ENCODE peak calls at places on chromosome 9, in ten cellular contexts. One of them, this sample, is unnamed.

GRCh38 chr9:14827805-14828204 is 82.4 kb downstream of the FREM1 start:
- DNase-seq in glutamatergic neuron: no peak
- DNase-seq in cardiac muscle cell: no peak
- DNase-seq in GM06990: no peak
- DNase-seq in tibial artery: no peak
- DNase-seq in choroid plexus epithelial cell: no peak
- DNase-seq in PC-9: no peak
- DNase-seq in nephron progenitor cell: no peak
- DNase-seq in left lung: peak; percentile 67
- DNase-seq in A549: no peak
- DNase-seq in this sample: no peak

GRCh38 chr9:72165821-72166547 is 16.7 kb downstream of the GDA start:
- DNase-seq in glutamatergic neuron: no peak
- DNase-seq in cardiac muscle cell: no peak
- DNase-seq in GM06990: no peak
- DNase-seq in tibial artery: no peak
- DNase-seq in choroid plexus epithelial cell: no peak
- DNase-seq in PC-9: no peak
- DNase-seq in nephron progenitor cell: no peak
- DNase-seq in left lung: no peak
- DNase-seq in A549: no peak
- DNase-seq in this sample: no peak

GRCh38 chr9:89603629-89604462 is 966 bp upstream of the GADD45G start:
- DNase-seq in glutamatergic neuron: peak; percentile 92
- DNase-seq in cardiac muscle cell: peak; percentile 94
- DNase-seq in GM06990: peak; percentile 39
- DNase-seq in tibial artery: peak; percentile 50
- DNase-seq in choroid plexus epithelial cell: peak; percentile 51
- DNase-seq in PC-9: peak; percentile 35
- DNase-seq in nephron progenitor cell: peak; percentile 83
- DNase-seq in left lung: peak; percentile 79
- DNase-seq in A549: peak; percentile 45
- DNase-seq in this sample: no peak

GRCh38 chr9:36731576-36731975 is 158.9 kb downstream of the MELK start:
- DNase-seq in glutamatergic neuron: no peak
- DNase-seq in cardiac muscle cell: no peak
- DNase-seq in GM06990: no peak
- DNase-seq in tibial artery: no peak
- DNase-seq in choroid plexus epithelial cell: no peak
- DNase-seq in PC-9: no peak
- DNase-seq in nephron progenitor cell: no peak
- DNase-seq in left lung: no peak
- DNase-seq in A549: no peak
- DNase-seq in this sample: no peak

GRCh38 chr9:127530206-127530941 is 79.1 kb downstream of the LRSAM1 start:
- DNase-seq in glutamatergic neuron: no peak
- DNase-seq in cardiac muscle cell: no peak
- DNase-seq in GM06990: no peak
- DNase-seq in tibial artery: no peak
- DNase-seq in choroid plexus epithelial cell: no peak
- DNase-seq in PC-9: no peak
- DNase-seq in nephron progenitor cell: no peak
- DNase-seq in left lung: no peak
- DNase-seq in A549: no peak
- DNase-seq in this sample: no peak

GRCh38 chr9:98316445-98317133 is 61.1 kb upstream of the TBC1D2 start:
- DNase-seq in glutamatergic neuron: no peak
- DNase-seq in cardiac muscle cell: no peak
- DNase-seq in GM06990: no peak
- DNase-seq in tibial artery: no peak
- DNase-seq in choroid plexus epithelial cell: no peak
- DNase-seq in PC-9: no peak
- DNase-seq in nephron progenitor cell: no peak
- DNase-seq in left lung: no peak
- DNase-seq in A549: no peak
- DNase-seq in this sample: no peak

GRCh38 chr9:127965953-127966352 is 14.8 kb downstream of the EEIG1 start:
- DNase-seq in glutamatergic neuron: no peak
- DNase-seq in cardiac muscle cell: no peak
- DNase-seq in GM06990: no peak
- DNase-seq in tibial artery: no peak
- DNase-seq in choroid plexus epithelial cell: no peak
- DNase-seq in PC-9: no peak
- DNase-seq in nephron progenitor cell: no peak
- DNase-seq in left lung: no peak
- DNase-seq in A549: no peak
- DNase-seq in this sample: no peak

GRCh38 chr9:133615101-133615896 is 6.1 kb upstream of the FAM163B start:
- DNase-seq in glutamatergic neuron: peak; percentile 60
- DNase-seq in cardiac muscle cell: no peak
- DNase-seq in GM06990: no peak
- DNase-seq in tibial artery: no peak
- DNase-seq in choroid plexus epithelial cell: no peak
- DNase-seq in PC-9: no peak
- DNase-seq in nephron progenitor cell: no peak
- DNase-seq in left lung: no peak
- DNase-seq in A549: no peak
- DNase-seq in this sample: no peak

GRCh38 chr9:131666029-131666428 is 73.8 kb downstream of the RAPGEF1 start:
- DNase-seq in glutamatergic neuron: no peak
- DNase-seq in cardiac muscle cell: no peak
- DNase-seq in GM06990: no peak
- DNase-seq in tibial artery: no peak
- DNase-seq in choroid plexus epithelial cell: no peak
- DNase-seq in PC-9: no peak
- DNase-seq in nephron progenitor cell: no peak
- DNase-seq in left lung: no peak
- DNase-seq in A549: no peak
- DNase-seq in this sample: no peak

GRCh38 chr9:81661339-81661738 is 28.0 kb downstream of the TLE1 start:
- DNase-seq in glutamatergic neuron: no peak
- DNase-seq in cardiac muscle cell: no peak
- DNase-seq in GM06990: no peak
- DNase-seq in tibial artery: no peak
- DNase-seq in choroid plexus epithelial cell: no peak
- DNase-seq in PC-9: no peak
- DNase-seq in nephron progenitor cell: no peak
- DNase-seq in left lung: no peak
- DNase-seq in A549: no peak
- DNase-seq in this sample: no peak

GRCh38 chr9:34675048-34675714 is 12.7 kb upstream of the CCL27 start:
- DNase-seq in glutamatergic neuron: peak; percentile 82
- DNase-seq in cardiac muscle cell: peak; percentile 92
- DNase-seq in GM06990: no peak
- DNase-seq in tibial artery: peak; percentile 54
- DNase-seq in choroid plexus epithelial cell: peak; percentile 83
- DNase-seq in PC-9: peak; percentile 16
- DNase-seq in nephron progenitor cell: peak; percentile 84
- DNase-seq in left lung: peak; percentile 62
- DNase-seq in A549: peak; percentile 84
- DNase-seq in this sample: peak; percentile 65

GRCh38 chr9:95381243-95381642 is 63.7 kb upstream of the FANCC start:
- DNase-seq in glutamatergic neuron: no peak
- DNase-seq in cardiac muscle cell: no peak
- DNase-seq in GM06990: no peak
- DNase-seq in tibial artery: no peak
- DNase-seq in choroid plexus epithelial cell: peak; percentile 66
- DNase-seq in PC-9: peak; percentile 53
- DNase-seq in nephron progenitor cell: no peak
- DNase-seq in left lung: no peak
- DNase-seq in A549: no peak
- DNase-seq in this sample: no peak

DNA sequence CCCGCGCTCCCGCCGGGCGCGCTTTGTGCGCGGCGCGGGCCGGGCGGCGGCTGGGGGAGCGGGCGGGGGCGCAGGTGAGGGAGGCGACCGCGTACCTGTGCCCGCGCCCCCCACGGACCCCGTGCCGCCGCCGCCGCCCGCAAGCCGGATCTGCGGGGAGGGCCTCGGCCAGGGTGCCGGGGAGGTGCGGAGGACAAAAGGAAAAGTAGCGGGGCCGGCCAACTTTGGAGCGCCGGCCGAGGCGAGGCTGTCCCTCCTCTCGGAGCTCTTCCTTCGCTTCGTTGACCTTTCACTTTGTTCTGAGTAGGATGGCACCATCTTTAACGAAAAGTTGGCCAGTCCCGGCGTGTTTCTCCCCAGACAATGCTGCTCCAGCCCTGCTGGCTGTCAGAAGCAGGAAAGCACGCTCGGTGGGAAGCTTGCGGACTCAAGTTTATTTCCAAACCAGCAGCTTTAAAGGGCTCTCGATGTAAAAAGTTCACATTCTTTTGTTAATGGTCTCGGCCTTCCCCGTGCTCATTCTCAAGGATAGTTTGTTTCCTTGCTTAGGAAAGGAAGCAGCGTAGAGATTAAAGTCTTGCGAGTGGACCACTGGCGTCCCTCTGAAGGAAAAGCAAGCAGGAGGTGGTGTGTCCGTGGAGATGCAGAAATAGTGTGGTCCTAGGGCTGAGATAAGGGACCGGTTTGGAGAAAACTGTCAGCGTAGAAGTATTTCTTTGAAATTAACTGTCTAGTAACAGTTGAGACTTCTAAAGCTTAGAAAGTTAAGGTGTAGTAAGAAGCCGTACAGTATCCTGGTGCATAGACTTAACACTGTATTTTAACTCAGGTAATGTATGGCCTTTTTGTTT is 660 bp downstream of the EHMT1 start:
- DNase-seq in glutamatergic neuron: no peak
- DNase-seq in cardiac muscle cell: peak; percentile 52
- DNase-seq in GM06990: peak; percentile 58
- DNase-seq in tibial artery: no peak
- DNase-seq in choroid plexus epithelial cell: peak; percentile 64
- DNase-seq in PC-9: peak; percentile 40
- DNase-seq in nephron progenitor cell: peak; percentile 44
- DNase-seq in left lung: peak; percentile 42
- DNase-seq in A549: peak; percentile 46
- DNase-seq in this sample: no peak
- TF ChIP-seq CTCF in glutamatergic neuron: no peak
- TF ChIP-seq CTCF in cardiac muscle cell: no peak
- TF ChIP-seq CTCF in GM06990: no peak
- TF ChIP-seq CTCF in tibial artery: no peak
- TF ChIP-seq CTCF in choroid plexus epithelial cell: peak; percentile 1
- TF ChIP-seq CTCF in PC-9: no peak
- TF ChIP-seq CTCF in nephron progenitor cell: no peak
- TF ChIP-seq CTCF in left lung: no peak
- TF ChIP-seq CTCF in A549: no peak
- TF ChIP-seq CTCF in this sample: no peak

GRCh38 chr9:121122450-121123032 is 47.8 kb downstream of the CNTRL start:
- DNase-seq in glutamatergic neuron: no peak
- DNase-seq in cardiac muscle cell: no peak
- DNase-seq in GM06990: peak; percentile 22
- DNase-seq in tibial artery: no peak
- DNase-seq in choroid plexus epithelial cell: peak; percentile 6
- DNase-seq in PC-9: no peak
- DNase-seq in nephron progenitor cell: no peak
- DNase-seq in left lung: no peak
- DNase-seq in A549: no peak
- DNase-seq in this sample: no peak

GRCh38 chr9:121120386-121120785 is 45.6 kb downstream of the CNTRL start:
- DNase-seq in glutamatergic neuron: no peak
- DNase-seq in cardiac muscle cell: no peak
- DNase-seq in GM06990: no peak
- DNase-seq in tibial artery: no peak
- DNase-seq in choroid plexus epithelial cell: no peak
- DNase-seq in PC-9: no peak
- DNase-seq in nephron progenitor cell: no peak
- DNase-seq in left lung: no peak
- DNase-seq in A549: no peak
- DNase-seq in this sample: no peak

GRCh38 chr9:121123816-121124536 is 49.2 kb downstream of the CNTRL start:
- DNase-seq in glutamatergic neuron: no peak
- DNase-seq in cardiac muscle cell: no peak
- DNase-seq in GM06990: no peak
- DNase-seq in tibial artery: no peak
- DNase-seq in choroid plexus epithelial cell: no peak
- DNase-seq in PC-9: no peak
- DNase-seq in nephron progenitor cell: no peak
- DNase-seq in left lung: no peak
- DNase-seq in A549: no peak
- DNase-seq in this sample: no peak

GRCh38 chr9:121118266-121118665 is 43.5 kb downstream of the CNTRL start:
- DNase-seq in glutamatergic neuron: no peak
- DNase-seq in cardiac muscle cell: no peak
- DNase-seq in GM06990: no peak
- DNase-seq in tibial artery: no peak
- DNase-seq in choroid plexus epithelial cell: no peak
- DNase-seq in PC-9: no peak
- DNase-seq in nephron progenitor cell: no peak
- DNase-seq in left lung: no peak
- DNase-seq in A549: no peak
- DNase-seq in this sample: no peak

DNA sequence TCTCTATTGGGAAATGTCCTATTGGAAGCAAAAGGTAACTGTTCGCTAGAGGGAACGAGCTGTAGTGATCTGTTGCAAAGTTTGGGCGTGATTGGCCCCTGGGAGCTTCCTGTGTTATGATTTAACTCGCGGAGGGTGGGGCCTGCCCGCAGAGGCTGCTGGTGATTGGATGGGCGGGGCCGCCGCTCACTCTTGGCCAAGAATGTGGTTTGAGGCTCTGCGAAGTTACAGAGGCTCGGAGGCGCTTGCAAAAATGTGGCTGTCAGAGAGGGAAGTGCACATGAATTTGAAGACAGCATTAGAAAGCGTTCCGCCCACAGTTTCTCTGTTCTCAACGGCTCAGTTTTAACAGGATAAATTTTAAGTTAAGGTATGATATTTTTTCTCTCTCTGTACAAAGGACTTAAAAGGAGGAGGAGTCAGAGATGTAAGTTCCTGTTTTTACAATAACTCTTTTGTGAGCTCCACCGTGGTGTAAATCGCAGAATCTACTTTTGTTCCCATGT is 46.9 kb downstream of the CNTRL start:
- DNase-seq in glutamatergic neuron: peak; percentile 90
- DNase-seq in cardiac muscle cell: peak; percentile 97
- DNase-seq in GM06990: peak; percentile 90
- DNase-seq in tibial artery: peak; percentile 99
- DNase-seq in choroid plexus epithelial cell: peak; percentile 97
- DNase-seq in PC-9: peak; percentile 96
- DNase-seq in nephron progenitor cell: peak; percentile 92
- DNase-seq in left lung: peak; percentile 98
- DNase-seq in A549: peak; percentile 77
- DNase-seq in this sample: peak; percentile 95
- TF ChIP-seq CTCF in glutamatergic neuron: no peak
- TF ChIP-seq CTCF in cardiac muscle cell: peak; percentile 30
- TF ChIP-seq CTCF in GM06990: no peak
- TF ChIP-seq CTCF in tibial artery: peak; percentile 53
- TF ChIP-seq CTCF in choroid plexus epithelial cell: peak; percentile 50
- TF ChIP-seq CTCF in PC-9: no peak
- TF ChIP-seq CTCF in nephron progenitor cell: no peak
- TF ChIP-seq CTCF in left lung: peak; percentile 17
- TF ChIP-seq CTCF in A549: no peak
- TF ChIP-seq CTCF in this sample: peak; percentile 20

GRCh38 chr9:83199240-83199639 is 136.3 kb upstream of the RASEF start:
- DNase-seq in glutamatergic neuron: peak; percentile 63
- DNase-seq in cardiac muscle cell: peak; percentile 62
- DNase-seq in GM06990: no peak
- DNase-seq in tibial artery: peak; percentile 25
- DNase-seq in choroid plexus epithelial cell: peak; percentile 84
- DNase-seq in PC-9: peak; percentile 34
- DNase-seq in nephron progenitor cell: peak; percentile 33
- DNase-seq in left lung: no peak
- DNase-seq in A549: peak; percentile 55
- DNase-seq in this sample: no peak
- TF ChIP-seq CTCF in glutamatergic neuron: peak; percentile 23
- TF ChIP-seq CTCF in cardiac muscle cell: peak; percentile 67
- TF ChIP-seq CTCF in GM06990: no peak
- TF ChIP-seq CTCF in tibial artery: peak; percentile 43
- TF ChIP-seq CTCF in choroid plexus epithelial cell: peak; percentile 87
- TF ChIP-seq CTCF in PC-9: peak; percentile 77
- TF ChIP-seq CTCF in nephron progenitor cell: peak; percentile 52
- TF ChIP-seq CTCF in left lung: no peak
- TF ChIP-seq CTCF in A549: peak; percentile 64
- TF ChIP-seq CTCF in this sample: no peak

GRCh38 chr9:112971415-112971814 is 40.6 kb downstream of the ZNF883 start:
- DNase-seq in glutamatergic neuron: peak; percentile 37
- DNase-seq in cardiac muscle cell: peak; percentile 33
- DNase-seq in GM06990: peak; percentile 2
- DNase-seq in tibial artery: no peak
- DNase-seq in choroid plexus epithelial cell: peak; percentile 15
- DNase-seq in PC-9: peak; percentile 13
- DNase-seq in nephron progenitor cell: peak; percentile 14
- DNase-seq in left lung: no peak
- DNase-seq in A549: no peak
- DNase-seq in this sample: no peak
- TF ChIP-seq CTCF in glutamatergic neuron: no peak
- TF ChIP-seq CTCF in cardiac muscle cell: peak; percentile 26
- TF ChIP-seq CTCF in GM06990: peak; percentile 44
- TF ChIP-seq CTCF in tibial artery: no peak
- TF ChIP-seq CTCF in choroid plexus epithelial cell: peak; percentile 36
- TF ChIP-seq CTCF in PC-9: peak; percentile 42
- TF ChIP-seq CTCF in nephron progenitor cell: peak; percentile 34
- TF ChIP-seq CTCF in left lung: no peak
- TF ChIP-seq CTCF in A549: no peak
- TF ChIP-seq CTCF in this sample: peak; percentile 43

This sample was measured in CD14-positive monocyte.